ENCODE peak calls at places on chromosomes 2 and 18, in six cellular contexts. N, M, J, Y, U and S are unnamed samples.

GRCh38 chr2:65292461-65293127 is 65.0 kb downstream of the ACTR2 start:
- DNase-seq in N (no peak), M (no peak), J (no peak), Y (no peak), U (no peak), S (no peak)

GRCh38 chr2:42974697-42975357 is 182.4 kb upstream of the HAAO start:
- DNase-seq in N (peak), M (peak), J (no peak), Y (peak), U (peak), S (peak)

GRCh38 chr2:203463176-203463797 is 71.8 kb downstream of the RAPH1 start:
- DNase-seq in N (no peak), M (no peak), J (no peak), Y (no peak), U (peak), S (peak)

GRCh38 chr2:239463541-239464165 is 62.8 kb upstream of the HDAC4 start:
- DNase-seq in N (no peak), M (no peak), J (no peak), Y (no peak), U (no peak), S (no peak)

GRCh38 chr2:10267036-10267435 is 35.7 kb upstream of the HPCAL1 start:
- DNase-seq in N (no peak), M (no peak), J (no peak), Y (no peak), U (no peak), S (no peak)

GRCh38 chr2:229794636-229795035 is 80.3 kb upstream of the DNER start:
- DNase-seq in N (no peak), M (no peak), J (no peak), Y (no peak), U (no peak), S (no peak)

GRCh38 chr2:122395687-122396086 is 640.2 kb downstream of the TSN start:
- DNase-seq in N (no peak), M (no peak), J (no peak), Y (no peak), U (no peak), S (no peak)

GRCh38 chr18:23077493-23078256 is 57.6 kb upstream of the CABLES1 start:
- DNase-seq in N (peak), M (no peak), J (no peak), Y (no peak), U (peak), S (peak)

GRCh38 chr2:57881998-57882884 is 164.4 kb upstream of the VRK2 start:
- DNase-seq in N (peak), M (no peak), J (no peak), Y (no peak), U (peak), S (peak)

GRCh38 chr2:195404650-195405049 is 252.4 kb upstream of the SLC39A10 start:
- DNase-seq in N (no peak), M (no peak), J (no peak), Y (no peak), U (peak), S (no peak)

GRCh38 chr18:74516271-74517235 is 17.7 kb upstream of the CNDP1 start:
- DNase-seq in N (no peak), M (no peak), J (no peak), Y (no peak), U (no peak), S (no peak)

GRCh38 chr2:54274781-54275242 is 18.8 kb upstream of the TSPYL6 start:
- DNase-seq in N (no peak), M (no peak), J (no peak), Y (no peak), U (peak), S (peak)

GRCh38 chr18:52130621-52131020 is 209.4 kb upstream of the DCC start:
- DNase-seq in N (peak), M (no peak), J (no peak), Y (no peak), U (no peak), S (no peak)

GRCh38 chr2:120437604-120438000 is 91.7 kb downstream of the INHBB start:
- DNase-seq in N (no peak), M (no peak), J (no peak), Y (no peak), U (no peak), S (no peak)

GRCh38 chr2:190867182-190867581 is 13.4 kb upstream of the GLS start:
- DNase-seq in N (peak), M (no peak), J (no peak), Y (no peak), U (peak), S (no peak)

GRCh38 chr2:207766697-207767460 is 2.8 kb downstream of the FZD5 start:
- DNase-seq in N (no peak), M (no peak), J (no peak), Y (no peak), U (no peak), S (no peak)

GRCh38 chr2:240601061-240601830 is 14.7 kb downstream of the CAPN10 start:
- DNase-seq in N (no peak), M (no peak), J (no peak), Y (no peak), U (no peak), S (no peak)